ENCODE peak calls at places on chromosome 18, in four cellular contexts. K is GM12878, V is K562, L is H1. A is an unnamed sample.

GRCh38 chr18:57797209-57797651 is 5.9 kb downstream of the ATP8B1 start:
- DNase-seq in L (no peak), K (no peak), V (no peak), A (peak)

GRCh38 chr18:36314754-36315153 is 17.2 kb downstream of the FHOD3 start:
- DNase-seq in L (no peak), V (no peak), K (no peak), A (no peak)

GRCh38 chr18:34923911-34924310 is 117.3 kb upstream of the MAPRE2 start:
- DNase-seq in K (no peak), V (no peak), L (no peak), A (no peak)

GRCh38 chr18:25827961-25828561 is 262.4 kb downstream of the SS18 start:
- DNase-seq in L (no peak), V (no peak), K (no peak), A (peak)

GRCh38 chr18:79924814-79925655 is 26.4 kb downstream of the SLC66A2 start:
- DNase-seq in L (no peak), V (no peak), K (no peak), A (no peak)

GRCh38 chr18:76610933-76611749 is 116.1 kb upstream of the ZNF516 start:
- DNase-seq in V (no peak), K (no peak), L (no peak), A (no peak)

GRCh38 chr18:23897733-23898132 is 116.8 kb upstream of the TTC39C start:
- DNase-seq in L (no peak), K (no peak), V (no peak), A (no peak)

GRCh38 chr18:35481960-35482366 is 15.8 kb downstream of the INO80C start:
- DNase-seq in V (no peak), L (no peak), K (no peak), A (peak)

GRCh38 chr18:76205906-76206305 is 289.1 kb downstream of the ZNF516 start:
- DNase-seq in K (no peak), V (no peak), L (no peak), A (no peak)

GRCh38 chr18:76482971-76483691 is 11.9 kb downstream of the ZNF516 start:
- DNase-seq in V (no peak), K (no peak), L (no peak), A (no peak)

GRCh38 chr18:27298215-27298804 is 113.2 kb upstream of the CHST9 start:
- DNase-seq in V (no peak), L (no peak), K (no peak), A (peak)

GRCh38 chr18:23331091-23331920 is 121.8 kb upstream of the RIOK3 start:
- DNase-seq in L (no peak), V (no peak), K (no peak), A (no peak)

GRCh38 chr18:45821667-45822066 is 3.8 kb upstream of the SIGLEC15 start:
- DNase-seq in L (no peak), K (no peak), V (no peak), A (no peak)

GRCh38 chr18:8348051-8348450 is 261.2 kb upstream of the RAB12 start:
- DNase-seq in K (no peak), V (no peak), L (no peak), A (no peak)

GRCh38 chr18:70418551-70419311 is 129.9 kb downstream of the SOCS6 start:
- DNase-seq in L (no peak), V (no peak), K (no peak), A (no peak)

GRCh38 chr18:74946646-74947045 is 262.3 kb downstream of the PTGR3 start:
- DNase-seq in V (no peak), K (no peak), L (no peak), A (no peak)

GRCh38 chr18:26778054-26778393 is 87.5 kb downstream of the AQP4 start:
- DNase-seq in L (no peak), K (no peak), V (no peak), A (no peak)

GRCh38 chr18:59743561-59743960 is 46.3 kb upstream of the CCBE1 start:
- DNase-seq in V (no peak), K (no peak), L (no peak), A (no peak)

GRCh38 chr18:34976084-34976483 is 65.1 kb upstream of the MAPRE2 start:
- DNase-seq in K (no peak), L (no peak), V (no peak), A (no peak)

GRCh38 chr18:31043709-31044108 is 1.2 kb upstream of the DSC3 start:
- DNase-seq in V (no peak), K (no peak), L (no peak), A (no peak)

GRCh38 chr18:74380916-74381315 is 65.3 kb downstream of the C18orf63 start:
- DNase-seq in K (no peak), V (no peak), L (no peak), A (no peak)

GRCh38 chr18:24019641-24020331 is 5.2 kb downstream of the TTC39C start:
- DNase-seq in V (no peak), K (peak), L (no peak), A (no peak)

GRCh38 chr18:64275593-64276309 is 126.9 kb upstream of the LINC00305 start:
- DNase-seq in V (no peak), L (no peak), K (no peak), A (no peak)

GRCh38 chr18:25457636-25458035 is 105.7 kb upstream of the ZNF521 start:
- DNase-seq in K (no peak), V (no peak), L (no peak), A (no peak)

GRCh38 chr18:47331641-47332040 is 80.2 kb upstream of the SKOR2 start:
- DNase-seq in L (no peak), K (no peak), V (no peak), A (no peak)

GRCh38 chr18:2222270-2223185 is 348.8 kb downstream of the METTL4 start:
- DNase-seq in K (no peak), L (no peak), V (no peak), A (no peak)

GRCh38 chr18:24090876-24091275 is 48.0 kb upstream of the CABYR start:
- DNase-seq in K (no peak), V (no peak), L (no peak), A (no peak)

GRCh38 chr18:76493213-76494107 is 1.6 kb downstream of the ZNF516 start:
- DNase-seq in K (no peak), V (peak), L (no peak), A (peak)

GRCh38 chr18:52046842-52047241 is 293.2 kb upstream of the DCC start:
- DNase-seq in L (no peak), K (no peak), V (no peak), A (no peak)

GRCh38 chr18:63083555-63083954 is 236.0 kb downstream of the BCL2 start:
- DNase-seq in L (no peak), V (no peak), K (no peak), A (no peak)
- TF ChIP-seq MAX in L (no peak), V (no peak), K (no peak), A (no peak)

GRCh38 chr18:48833701-48834394 is 116.9 kb downstream of the SMAD7 start:
- DNase-seq in V (no peak), K (no peak), L (no peak), A (no peak)

GRCh38 chr18:48835119-48835518 is 115.6 kb downstream of the SMAD7 start:
- DNase-seq in K (no peak), V (no peak), L (no peak), A (no peak)

GRCh38 chr18:48832961-48833700 is 117.6 kb downstream of the SMAD7 start:
- DNase-seq in V (no peak), L (no peak), K (no peak), A (no peak)

GRCh38 chr18:48835745-48836191 is 115.0 kb downstream of the SMAD7 start:
- DNase-seq in L (no peak), K (no peak), V (no peak), A (no peak)

GRCh38 chr18:48834421-48835011 is 116.2 kb downstream of the SMAD7 start:
- DNase-seq in L (peak), V (no peak), K (peak), A (no peak)
- TF ChIP-seq CBX5 in L (no peak), V (no peak), K (no peak), A (no peak)

GRCh38 chr18:10234912-10235439 is 219.5 kb upstream of the APCDD1 start:
- DNase-seq in V (no peak), L (no peak), K (no peak), A (no peak)
- TF ChIP-seq MAX in V (no peak), L (no peak), K (no peak), A (no peak)

DNA sequence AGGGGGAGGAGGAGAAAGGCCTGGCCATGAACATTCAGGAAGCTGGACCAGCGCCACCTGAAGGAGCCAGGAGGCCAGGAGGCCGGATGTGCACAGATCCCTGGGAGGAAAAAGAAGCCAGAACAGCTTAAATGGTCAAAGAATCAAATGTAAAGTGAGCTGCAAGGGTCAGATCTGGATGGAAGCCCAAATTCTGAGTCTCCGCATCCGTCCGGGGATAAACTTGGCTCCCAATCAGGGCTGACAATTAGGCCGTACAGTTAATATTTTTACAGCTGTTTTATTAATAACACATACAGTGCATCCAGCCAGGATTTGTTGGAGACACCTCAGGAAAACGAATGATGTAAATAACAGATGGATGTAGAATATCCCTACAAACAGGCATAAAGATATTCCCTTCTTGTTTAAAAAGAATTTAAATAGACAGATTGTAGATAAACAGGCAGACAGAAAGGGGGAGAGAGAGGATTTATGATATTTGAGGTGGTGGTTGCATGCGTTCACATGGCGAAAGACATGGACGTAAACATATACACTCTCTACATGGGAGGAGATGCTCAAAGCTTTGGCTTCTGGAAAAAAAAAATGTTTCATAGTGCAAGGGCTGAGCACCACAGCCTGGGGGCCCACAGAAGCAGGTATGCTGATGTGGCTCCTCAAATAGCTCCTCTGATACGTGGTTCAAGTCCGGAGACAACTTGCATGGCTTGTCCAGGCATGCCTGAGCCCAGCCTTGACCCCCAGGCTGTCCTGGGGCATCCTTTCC is 495.3 kb upstream of the TCF4 start:
- DNase-seq in V (no peak), L (no peak), K (no peak), A (no peak)
- TF ChIP-seq CBX5 in V (no peak), L (no peak), K (no peak), A (no peak)